ENCODE peak calls at places on chromosomes 6 and 20, in four cellular contexts. Y is HT-29, X is WTC11, T is T-helper 2 cell. B is an unnamed sample.

GRCh38 chr20:62501801-62502495 is 26.2 kb upstream of the GATA5 start:
- DNase-seq in Y (no peak), X (no peak), T (no peak), B (peak)

GRCh38 chr6:117512056-117512828 is 29.8 kb downstream of the DCBLD1 start:
- DNase-seq in X (no peak), T (no peak), Y (no peak), B (no peak)

GRCh38 chr6:142867355-142867801 is 77.6 kb downstream of the HIVEP2 start:
- DNase-seq in T (no peak), X (no peak), Y (no peak), B (no peak)

GRCh38 chr6:54301770-54302169 is 6.5 kb upstream of the TINAG start:
- DNase-seq in T (no peak), X (no peak), Y (no peak), B (no peak)

GRCh38 chr6:145815875-145816274 is 1.3 kb upstream of the FBXO30 start:
- DNase-seq in Y (no peak), T (no peak), X (no peak), B (peak)

GRCh38 chr6:5469101-5469846 is 208.0 kb downstream of the FARS2 start:
- DNase-seq in X (no peak), Y (no peak), T (no peak), B (no peak)

GRCh38 chr6:105321728-105322127 is 81.2 kb downstream of the PREP start:
- DNase-seq in T (no peak), X (no peak), Y (no peak), B (no peak)

GRCh38 chr6:53795702-53796450 is 1.1 kb downstream of the LRRC1 start:
- DNase-seq in Y (peak), T (no peak), X (peak), B (peak)

GRCh38 chr20:2515203-2515602 is 6.5 kb upstream of the ZNF343 start:
- DNase-seq in X (no peak), Y (no peak), T (no peak), B (no peak)

GRCh38 chr20:1664911-1665310 is 7.3 kb upstream of the SIRPG start:
- DNase-seq in Y (no peak), T (no peak), X (no peak), B (peak)

GRCh38 chr6:168122521-168122920 is 43.5 kb upstream of the FRMD1 start:
- DNase-seq in T (no peak), X (no peak), Y (no peak), B (no peak)

GRCh38 chr20:62364911-62365736 is 2.0 kb downstream of the LAMA5 start:
- DNase-seq in T (no peak), Y (peak), X (no peak), B (no peak)

GRCh38 chr6:139135578-139136545 is 982 bp downstream of the HECA start:
- DNase-seq in X (peak), T (peak), Y (peak), B (peak)

GRCh38 chr20:60060006-60060557 is 101.9 kb downstream of the CDH26 start:
- DNase-seq in T (no peak), X (no peak), Y (no peak), B (no peak)

GRCh38 chr6:37480951-37481597 is 18.6 kb downstream of the CCDC167 start:
- DNase-seq in T (no peak), Y (no peak), X (no peak), B (no peak)

GRCh38 chr6:88704980-88705379 is 258.4 kb downstream of the RNGTT start:
- DNase-seq in X (no peak), T (no peak), Y (no peak), B (no peak)

GRCh38 chr6:28496099-28496779 is 19.4 kb downstream of the GPX6 start:
- DNase-seq in T (no peak), Y (no peak), X (no peak), B (no peak)

GRCh38 chr20:4666001-4666470 is 55.7 kb upstream of the PRND start:
- DNase-seq in Y (peak), T (no peak), X (no peak), B (peak)

GRCh38 chr20:33178726-33179125 is 10.8 kb downstream of the BPIFA2 start:
- DNase-seq in T (no peak), Y (no peak), X (peak), B (no peak)

GRCh38 chr6:44043479-44044153 is 83.6 kb downstream of the MRPL14 start:
- DNase-seq in X (peak), T (no peak), Y (peak), B (no peak)

GRCh38 chr6:130537447-130537846 is 171.6 kb downstream of the TMEM200A start:
- DNase-seq in Y (no peak), X (no peak), T (no peak), B (no peak)

GRCh38 chr20:14521016-14521415 is 183.6 kb upstream of the FLRT3 start:
- DNase-seq in Y (no peak), X (no peak), T (no peak), B (no peak)

GRCh38 chr20:11235058-11235457 is 561.3 kb upstream of the JAG1 start:
- DNase-seq in T (no peak), Y (no peak), X (peak), B (no peak)

GRCh38 chr6:157364705-157365104 is 16.3 kb upstream of the ZDHHC14 start:
- DNase-seq in X (no peak), Y (no peak), T (no peak), B (no peak)

GRCh38 chr20:16922834-16923233 is 174.7 kb downstream of the OTOR start:
- DNase-seq in X (no peak), Y (no peak), T (no peak), B (no peak)

GRCh38 chr6:109513571-109514071 is 30.6 kb upstream of the ZBTB24 start:
- DNase-seq in T (no peak), Y (peak), X (no peak), B (no peak)

GRCh38 chr6:98975331-98975891 is 27.7 kb upstream of the FBXL4 start:
- DNase-seq in Y (no peak), X (no peak), T (no peak), B (no peak)

GRCh38 chr6:15569035-15569995 is 93.5 kb downstream of the DTNBP1 start:
- DNase-seq in Y (no peak), X (no peak), T (no peak), B (no peak)

GRCh38 chr20:49579195-49579594 is 11.3 kb upstream of the PTGIS start:
- DNase-seq in X (no peak), T (no peak), Y (no peak), B (no peak)

GRCh38 chr20:26169506-26169905 is 472.9 kb upstream of the ZNF337 start:
- DNase-seq in T (no peak), Y (no peak), X (no peak), B (no peak)

GRCh38 chr20:4871486-4871885 is 129.8 kb downstream of the SLC23A2 start:
- DNase-seq in Y (no peak), T (no peak), X (no peak), B (no peak)

GRCh38 chr6:90385914-90386313 is 89.3 kb upstream of the BACH2 start:
- DNase-seq in X (no peak), T (no peak), Y (no peak), B (no peak)

GRCh38 chr6:157535354-157536217 is 154.6 kb downstream of the ZDHHC14 start:
- DNase-seq in Y (peak), T (no peak), X (no peak), B (no peak)

GRCh38 chr6:130955755-130956154 is 107.3 kb downstream of the EPB41L2 start:
- DNase-seq in Y (peak), X (no peak), T (no peak), B (no peak)

GRCh38 chr6:43683708-43684455 is 3.7 kb downstream of the MRPS18A start:
- DNase-seq in X (no peak), T (no peak), Y (no peak), B (no peak)

GRCh38 chr6:1381397-1382330 is 7.7 kb upstream of the FOXF2 start:
- DNase-seq in Y (peak), T (no peak), X (peak), B (peak)

GRCh38 chr20:21981179-21981578 is 275.7 kb downstream of the PAX1 start:
- DNase-seq in T (no peak), X (no peak), Y (no peak), B (no peak)

GRCh38 chr6:45226081-45226480 is 102.0 kb upstream of the RUNX2 start:
- DNase-seq in Y (no peak), X (no peak), T (no peak), B (no peak)

GRCh38 chr20:49276201-49276894 is 1.5 kb downstream of the ZNFX1 start:
- DNase-seq in Y (peak), X (no peak), T (no peak), B (peak)